ENCODE peak calls at places on chromosomes 5 and 9, in eight cellular contexts. C is endothelial cell of umbilical vein; G is SJSA1; H is stimulated activated CD8-positive, alpha-beta memory T cell treated with anti-CD3 and anti-CD28 coated beads, Interleukin-7, amount 100 ng/mL, for 1 hour; Q is OCI-LY7; E is IMR-90; U is 8988T; V is foreskin melanocyte. O is an unnamed sample.

GRCh38 chr5:15013654-15014463 is 142.3 kb upstream of the ANKH start:
- DNase-seq in V (peak), U (no peak), C (peak), G (peak), E (peak), Q (peak), H (no peak), O (peak)

GRCh38 chr5:122515709-122516431 is 203.8 kb downstream of the SNCAIP start:
- DNase-seq in G (peak), Q (peak), E (peak), U (peak), C (peak), H (no peak), V (peak), O (peak)

GRCh38 chr5:112998296-112998695 is 21.7 kb downstream of the DCP2 start:
- DNase-seq in H (no peak), U (no peak), G (no peak), C (no peak), E (no peak), Q (no peak), V (peak), O (no peak)

GRCh38 chr9:124220551-124221451 is 36.9 kb upstream of the NEK6 start:
- DNase-seq in C (peak), V (no peak), Q (no peak), U (no peak), G (peak), E (peak), H (no peak), O (peak)

GRCh38 chr5:38554860-38555259 is 1.6 kb downstream of the LIFR start:
- DNase-seq in H (no peak), V (no peak), C (peak), U (no peak), G (no peak), Q (no peak), E (no peak), O (no peak)

GRCh38 chr5:73282383-73282782 is 109.4 kb downstream of the TMEM174 start:
- DNase-seq in Q (no peak), U (no peak), V (no peak), H (no peak), E (no peak), G (no peak), C (peak), O (no peak)

GRCh38 chr9:95447660-95448420 is 68.9 kb downstream of the PTCH1 start:
- DNase-seq in E (no peak), G (no peak), C (no peak), Q (no peak), U (no peak), V (no peak), H (no peak), O (no peak)

GRCh38 chr5:53355930-53356329 is 124.5 kb upstream of the FST start:
- DNase-seq in E (peak), Q (no peak), U (no peak), H (no peak), V (no peak), C (peak), G (no peak), O (no peak)

GRCh38 chr9:77455312-77455927 is 192.7 kb downstream of the GNA14 start:
- DNase-seq in H (no peak), U (no peak), E (no peak), G (no peak), V (no peak), C (peak), Q (peak), O (peak)

GRCh38 chr5:79552984-79553383 is 39.0 kb upstream of the HOMER1 start:
- DNase-seq in C (no peak), H (no peak), U (no peak), G (no peak), V (no peak), Q (no peak), E (peak), O (no peak)

GRCh38 chr9:131670247-131670681 is 69.6 kb downstream of the RAPGEF1 start:
- DNase-seq in G (no peak), H (no peak), Q (no peak), U (no peak), E (no peak), C (no peak), V (no peak), O (peak)

GRCh38 chr5:156595132-156595787 is 254.8 kb upstream of the PPP1R2B start:
- DNase-seq in C (no peak), E (no peak), V (no peak), G (no peak), Q (no peak), U (no peak), H (no peak), O (no peak)

GRCh38 chr9:14258840-14259239 is 55.1 kb downstream of the NFIB start:
- DNase-seq in G (no peak), H (no peak), U (no peak), C (no peak), V (peak), Q (no peak), E (peak), O (no peak)

GRCh38 chr5:135047347-135047695 is 13.3 kb upstream of the PITX1 start:
- DNase-seq in C (no peak), G (no peak), H (no peak), V (no peak), Q (no peak), U (no peak), E (no peak), O (peak)

GRCh38 chr9:108094676-108094993 is 605.1 kb upstream of the KLF4 start:
- DNase-seq in C (no peak), Q (no peak), U (no peak), G (no peak), V (no peak), E (peak), H (no peak), O (no peak)

GRCh38 chr5:175576096-175576495 is 81.8 kb upstream of the HRH2 start:
- DNase-seq in V (no peak), H (no peak), Q (no peak), C (no peak), E (no peak), G (no peak), U (no peak), O (no peak)

GRCh38 chr5:103389362-103389761 is 130.8 kb downstream of the MACIR start:
- DNase-seq in H (no peak), V (no peak), Q (no peak), G (no peak), C (no peak), U (no peak), E (no peak), O (no peak)

GRCh38 chr9:109258619-109259321 is 62.1 kb downstream of the EPB41L4B start:
- DNase-seq in Q (no peak), H (no peak), C (no peak), G (no peak), V (no peak), E (no peak), U (no peak), O (no peak)

GRCh38 chr5:36801521-36801920 is 75.0 kb upstream of the NIPBL start:
- DNase-seq in C (no peak), H (no peak), U (no peak), Q (no peak), V (no peak), G (no peak), E (no peak), O (no peak)

GRCh38 chr5:178361657-178362445 is 129.2 kb upstream of the PHYKPL start:
- DNase-seq in U (no peak), C (no peak), G (no peak), V (no peak), Q (no peak), E (no peak), H (no peak), O (no peak)

GRCh38 chr5:158796812-158797497 is 302.8 kb downstream of the EBF1 start:
- DNase-seq in G (no peak), C (no peak), V (no peak), E (no peak), H (no peak), U (no peak), Q (no peak), O (no peak)

GRCh38 chr5:173075970-173076369 is 19.8 kb downstream of the CREBRF start:
- DNase-seq in U (no peak), V (no peak), E (no peak), G (no peak), Q (no peak), C (no peak), H (no peak), O (no peak)

GRCh38 chr5:171979606-171980005 is 26.8 kb downstream of the FBXW11 start:
- DNase-seq in E (no peak), Q (no peak), U (no peak), H (no peak), V (no peak), G (no peak), C (no peak), O (no peak)

GRCh38 chr9:117409321-117409720 is 5.5 kb downstream of the ASTN2 start:
- DNase-seq in E (no peak), G (no peak), U (no peak), Q (no peak), V (no peak), C (no peak), H (no peak), O (no peak)

GRCh38 chr5:58868931-58869330 is 286.1 kb downstream of the RAB3C start:
- DNase-seq in G (no peak), E (no peak), U (no peak), Q (no peak), C (no peak), H (no peak), V (no peak), O (no peak)

GRCh38 chr5:145980257-145980656 is 43.9 kb downstream of the SH3RF2 start:
- DNase-seq in U (no peak), E (no peak), V (no peak), G (no peak), Q (no peak), C (no peak), H (no peak), O (no peak)

GRCh38 chr9:3331801-3332200 is 194.0 kb downstream of the RFX3 start:
- DNase-seq in G (no peak), U (no peak), E (no peak), H (no peak), Q (peak), V (peak), C (no peak), O (no peak)

GRCh38 chr9:12640021-12640587 is 53.1 kb upstream of the TYRP1 start:
- DNase-seq in G (peak), Q (peak), E (peak), C (peak), V (peak), H (no peak), U (no peak), O (peak)

GRCh38 chr5:5014836-5015235 is 125.3 kb upstream of the ADAMTS16 start:
- DNase-seq in Q (no peak), U (no peak), G (no peak), V (peak), H (no peak), E (no peak), C (no peak), O (no peak)

GRCh38 chr5:81006955-81007636 is 46.9 kb downstream of the RASGRF2 start:
- DNase-seq in U (no peak), C (no peak), G (no peak), H (no peak), E (no peak), V (no peak), Q (no peak), O (peak)

GRCh38 chr5:74141053-74141452 is 499.5 kb downstream of the ENC1 start:
- DNase-seq in Q (no peak), U (no peak), G (peak), E (peak), H (no peak), C (peak), V (no peak), O (no peak)

GRCh38 chr5:147512640-147513334 is 2.9 kb upstream of the DPYSL3 start:
- DNase-seq in C (no peak), G (peak), Q (no peak), V (no peak), U (no peak), H (no peak), E (no peak), O (no peak)

GRCh38 chr5:132466453-132467291 is 23.9 kb downstream of the IRF1 start:
- DNase-seq in C (peak), V (peak), U (no peak), G (peak), E (peak), Q (peak), H (peak), O (peak)

GRCh38 chr5:158868570-158868969 is 231.1 kb downstream of the EBF1 start:
- DNase-seq in G (no peak), H (no peak), E (no peak), V (no peak), C (no peak), Q (no peak), U (no peak), O (no peak)

GRCh38 chr5:54795284-54795683 is 190.1 kb downstream of the ESM1 start:
- DNase-seq in E (no peak), U (no peak), C (no peak), V (no peak), G (no peak), H (no peak), Q (no peak), O (no peak)

GRCh38 chr9:87546704-87547103 is 49.0 kb downstream of the DAPK1 start:
- DNase-seq in H (no peak), Q (no peak), U (no peak), V (no peak), C (peak), E (no peak), G (peak), O (no peak)

GRCh38 chr9:111431684-111432083 is 52.5 kb downstream of the ECPAS start:
- DNase-seq in U (no peak), C (no peak), V (no peak), G (no peak), E (peak), Q (no peak), H (no peak), O (no peak)

GRCh38 chr5:73381587-73382411 is 66.8 kb downstream of the FOXD1 start:
- DNase-seq in C (no peak), E (no peak), G (no peak), U (no peak), Q (no peak), V (no peak), H (no peak), O (no peak)

GRCh38 chr5:17219006-17219422 is 1.6 kb downstream of the BASP1 start:
- DNase-seq in V (no peak), E (no peak), C (peak), U (no peak), G (peak), Q (peak), H (no peak), O (no peak)

GRCh38 chr9:37100750-37101149 is 19.6 kb upstream of the ZCCHC7 start:
- DNase-seq in E (no peak), Q (peak), U (no peak), V (no peak), C (no peak), H (no peak), G (no peak), O (no peak)

O was measured in small intestine.